ENCODE peak calls at places on chromosomes 7 and 10, in eight cellular contexts. H is mammary epithelial cell, K is PC-3, P is PC-9, Y is neural progenitor cell, U is fibroblast of lung, T is keratinocyte, J is MM.1S. E is an unnamed sample.

GRCh38 chr10:93680414-93681047 is 21.9 kb downstream of the FRA10AC1 start:
- DNase-seq in H (peak; percentile 35), K (peak; percentile 78), P (no peak), Y (peak; percentile 34), U (peak; percentile 59), T (no peak), J (no peak), E (no peak)

GRCh38 chr10:10222288-10222945 is 795.3 kb upstream of the CELF2 start:
- DNase-seq in H (no peak), K (no peak), P (no peak), Y (no peak), U (no peak), T (no peak), J (no peak), E (no peak)

GRCh38 chr10:76329891-76330575 is 898.6 kb downstream of the LRMDA start:
- DNase-seq in H (peak; percentile 54), K (peak; percentile 100), P (peak; percentile 14), Y (no peak), U (peak; percentile 32), T (no peak), J (no peak), E (no peak)

GRCh38 chr7:121901026-121901425 is 28.1 kb downstream of the PTPRZ1 start:
- DNase-seq in H (no peak), K (no peak), P (no peak), Y (no peak), U (no peak), T (no peak), J (peak; percentile 74), E (no peak)

GRCh38 chr10:55266797-55267196 is 465.8 kb upstream of the PCDH15 start:
- DNase-seq in H (no peak), K (no peak), P (no peak), Y (no peak), U (no peak), T (no peak), J (no peak), E (no peak)

GRCh38 chr7:92478095-92478494 is 349 bp upstream of the ERVW-1 start:
- DNase-seq in H (no peak), K (no peak), P (no peak), Y (no peak), U (no peak), T (no peak), J (no peak), E (no peak)

GRCh38 chr7:140053812-140054539 is 8.8 kb downstream of the PARP12 start:
- DNase-seq in H (no peak), K (no peak), P (no peak), Y (no peak), U (no peak), T (no peak), J (peak; percentile 73), E (no peak)

GRCh38 chr10:45660876-45661411 is 11.6 kb downstream of the ZFAND4 start:
- DNase-seq in H (no peak), K (no peak), P (no peak), Y (peak; percentile 7), U (no peak), T (no peak), J (no peak), E (no peak)

GRCh38 chr7:31373337-31374289 is 33.1 kb upstream of the NEUROD6 start:
- DNase-seq in H (peak; percentile 47), K (peak; percentile 76), P (peak; percentile 62), Y (peak; percentile 82), U (peak; percentile 48), T (peak; percentile 17), J (peak; percentile 67), E (no peak)

GRCh38 chr10:93379366-93380042 is 102.6 kb downstream of the MYOF start:
- DNase-seq in H (peak; percentile 69), K (peak; percentile 45), P (no peak), Y (no peak), U (peak; percentile 63), T (no peak), J (no peak), E (no peak)

GRCh38 chr7:22255342-22255741 is 101.6 kb downstream of the RAPGEF5 start:
- DNase-seq in H (no peak), K (no peak), P (no peak), Y (no peak), U (no peak), T (no peak), J (peak; percentile 36), E (no peak)

DNA sequence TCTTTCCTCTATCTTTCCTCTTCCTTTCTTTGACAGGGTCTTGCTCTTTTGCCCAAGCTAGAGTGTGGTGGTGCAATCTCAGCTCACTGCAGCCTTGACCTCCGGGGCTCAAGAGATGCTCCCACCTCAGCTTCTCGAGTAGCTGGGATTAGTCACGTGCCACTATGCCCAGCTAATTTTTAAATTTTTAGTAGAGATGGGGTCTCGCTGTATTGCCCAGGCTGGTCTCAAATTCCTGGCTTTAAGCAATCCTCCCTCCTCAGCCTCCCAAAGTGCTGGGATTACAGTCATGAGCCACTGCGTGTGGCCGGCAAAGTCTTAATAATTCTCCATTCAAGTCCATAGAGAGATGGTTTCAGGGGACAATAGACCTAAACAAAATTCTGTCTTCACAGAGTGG is 40.2 kb downstream of the COL26A1 start:
- DNase-seq in H (no peak), K (no peak), P (no peak), Y (no peak), U (no peak), T (no peak), J (no peak), E (no peak)
- H3K27ac ChIP-seq in H (no peak overlapping the region), K (no peak overlapping the region), P (no peak overlapping the region), Y (peak overlapping the region; percentile 98), U (no peak overlapping the region), T (no peak overlapping the region), J (no peak overlapping the region), E (peak overlapping the region; percentile 93)

GRCh38 chr7:155466142-155466813 is 8.3 kb downstream of the EN2 start:
- DNase-seq in H (no peak), K (no peak), P (no peak), Y (peak; percentile 59), U (no peak), T (no peak), J (no peak), E (no peak)

GRCh38 chr7:155464948-155465739 is 7.2 kb downstream of the EN2 start:
- DNase-seq in H (no peak), K (no peak), P (no peak), Y (peak; percentile 66), U (no peak), T (no peak), J (no peak), E (no peak)

GRCh38 chr7:155464183-155464582 is 6.3 kb downstream of the EN2 start:
- DNase-seq in H (no peak), K (no peak), P (no peak), Y (no peak), U (no peak), T (no peak), J (no peak), E (no peak)

GRCh38 chr7:155466814-155467675 is 9.1 kb downstream of the EN2 start:
- DNase-seq in H (no peak), K (no peak), P (no peak), Y (peak; percentile 94), U (no peak), T (no peak), J (no peak), E (no peak)

DNA sequence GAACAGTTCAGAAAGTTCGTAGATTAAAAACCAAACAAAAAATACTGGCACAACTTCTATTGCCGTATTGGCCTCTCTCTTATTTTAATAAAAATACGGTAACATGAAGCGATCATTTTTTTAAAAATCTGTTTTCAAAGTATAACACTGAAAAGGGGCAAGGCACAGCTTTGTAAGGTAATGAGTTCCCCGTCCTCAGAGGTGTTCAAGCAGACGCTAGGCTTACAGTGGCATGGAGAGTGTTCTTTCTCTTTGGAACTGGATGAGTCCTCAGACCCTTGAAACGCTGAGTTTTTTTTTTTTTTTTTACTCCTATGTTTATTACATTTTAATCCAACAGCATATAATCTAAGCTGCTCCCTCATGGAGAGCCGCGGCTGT is 7.8 kb downstream of the EN2 start:
- DNase-seq in H (no peak), K (no peak), P (no peak), Y (no peak), U (no peak), T (no peak), J (no peak), E (no peak)
- TF ChIP-seq EZH2 in H (no peak), K (no peak), P (no peak), Y (no peak), U (no peak), T (no peak), J (no peak), E (no peak)

GRCh38 chr7:80611353-80611752 is 27.1 kb upstream of the CD36 start:
- DNase-seq in H (no peak), K (no peak), P (peak; percentile 1), Y (no peak), U (no peak), T (no peak), J (no peak), E (no peak)
- H3K27ac ChIP-seq in H (no peak overlapping the region), K (peak overlapping the region; percentile 71), P (peak overlapping the region; percentile 20), Y (no peak overlapping the region), U (no peak overlapping the region), T (no peak overlapping the region), J (no peak overlapping the region), E (no peak overlapping the region)

GRCh38 chr10:125865120-125865519 is 16.0 kb downstream of the DHX32 start:
- DNase-seq in H (no peak), K (no peak), P (no peak), Y (no peak), U (no peak), T (no peak), J (no peak), E (no peak)
- TF ChIP-seq EZH2 in H (no peak), K (no peak), P (no peak), Y (no peak), U (no peak), T (no peak), J (no peak), E (no peak)

DNA sequence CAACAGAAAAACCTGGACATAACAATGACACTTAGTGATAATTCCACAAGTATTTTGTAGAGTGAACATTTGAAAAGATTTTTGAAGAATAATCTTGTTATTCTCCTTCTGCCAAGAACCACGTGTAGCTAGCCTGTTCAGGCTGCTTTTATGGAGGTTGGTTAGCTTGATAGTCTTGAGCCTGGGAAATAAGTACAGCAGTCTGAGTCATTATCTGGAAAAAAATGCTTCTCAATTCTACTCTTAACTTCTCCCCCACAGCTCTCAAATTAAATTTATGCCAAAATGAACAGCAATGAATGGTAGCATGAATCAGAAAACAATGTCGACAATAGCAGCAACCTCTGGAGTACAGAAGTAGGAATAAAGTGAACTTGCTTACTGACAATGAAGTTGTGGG is 63.2 kb downstream of the GPR37 start:
- DNase-seq in H (peak; percentile 45), K (peak; percentile 9), P (no peak), Y (no peak), U (peak; percentile 50), T (no peak), J (no peak), E (no peak)
- H3K27ac ChIP-seq in H (no peak overlapping the region), K (no peak overlapping the region), P (no peak overlapping the region), Y (no peak overlapping the region), U (no peak overlapping the region), T (no peak overlapping the region), J (no peak overlapping the region), E (peak overlapping the region; percentile 86)

DNA sequence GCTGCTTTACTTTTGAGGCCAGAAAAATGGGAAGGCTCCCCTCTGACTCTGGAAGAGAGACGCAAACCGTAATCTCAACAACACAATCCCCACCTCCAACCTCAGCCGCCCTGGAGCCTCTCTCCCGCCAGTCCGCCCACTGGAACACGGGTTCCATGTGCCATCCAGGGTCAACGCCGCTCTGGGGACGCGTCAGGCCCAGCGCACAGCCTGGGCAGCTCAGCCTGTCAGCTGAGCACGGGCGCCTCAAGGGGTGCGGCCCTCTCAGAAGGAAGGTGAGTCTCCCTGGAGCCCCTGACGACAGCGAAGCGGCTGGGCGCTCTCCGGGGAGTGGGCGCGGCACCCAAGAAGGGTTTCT is 1.2 kb upstream of the SLC18A3 start:
- DNase-seq in H (no peak), K (no peak), P (no peak), Y (peak; percentile 35), U (no peak), T (no peak), J (no peak), E (no peak)
- TF ChIP-seq EZH2 in H (peak; percentile 88), K (no peak), P (no peak), Y (no peak), U (no peak), T (peak; percentile 24), J (no peak), E (no peak)

E was measured in SK-N-MC.